ENCODE peak calls at places on chromosomes 4 and X, in four cellular contexts. L, C, K and Y are unnamed samples.

GRCh38 chrX:103073442-103073841 is 9.5 kb upstream of the BEX1 start:
- DNase-seq in L (no peak), C (no peak), K (no peak), Y (no peak)

GRCh38 chrX:22634081-22634480 is 361.4 kb downstream of the CBLL2 start:
- DNase-seq in L (no peak), C (no peak), K (no peak), Y (no peak)

GRCh38 chr4:184355111-184355604 is 119.2 kb downstream of the IRF2 start:
- DNase-seq in L (no peak), C (no peak), K (no peak), Y (peak)

GRCh38 chr4:25450491-25450901 is 73.4 kb downstream of the ANAPC4 start:
- DNase-seq in L (no peak), C (no peak), K (no peak), Y (no peak)

GRCh38 chr4:89379541-89380035 is 72.0 kb upstream of the GPRIN3 start:
- DNase-seq in L (no peak), C (no peak), K (no peak), Y (no peak)

GRCh38 chr4:148980782-148981181 is 538.6 kb upstream of the NR3C2 start:
- DNase-seq in L (no peak), C (no peak), K (no peak), Y (no peak)

GRCh38 chr4:6422105-6422504 is 50.3 kb downstream of the PPP2R2C start:
- DNase-seq in L (no peak), C (no peak), K (no peak), Y (no peak)

GRCh38 chrX:133473451-133473850 is 58.2 kb upstream of the GPC4 start:
- DNase-seq in L (no peak), C (no peak), K (no peak), Y (no peak)

GRCh38 chr4:8185930-8186329 is 13.2 kb upstream of the SH3TC1 start:
- DNase-seq in L (no peak), C (no peak), K (no peak), Y (no peak)
- H3K27ac ChIP-seq in L (no peak), C (no peak), K (no peak), Y (no peak)

GRCh38 chrX:46627044-46627443 is 53.5 kb downstream of the CHST7 start:
- DNase-seq in L (no peak), C (no peak), K (no peak), Y (no peak)

GRCh38 chrX:46628406-46629371 is 55.1 kb downstream of the CHST7 start:
- DNase-seq in L (peak), C (no peak), K (no peak), Y (peak)

GRCh38 chrX:46627700-46628405 is 54.3 kb downstream of the CHST7 start:
- DNase-seq in L (no peak), C (no peak), K (no peak), Y (peak)

GRCh38 chrX:46624090-46624786 is 50.7 kb downstream of the CHST7 start:
- DNase-seq in L (no peak), C (no peak), K (no peak), Y (no peak)

GRCh38 chrX:46626566-46626965 is 53.0 kb downstream of the CHST7 start:
- DNase-seq in L (no peak), C (no peak), K (no peak), Y (no peak)
- H3K27ac ChIP-seq in L (no peak), C (no peak), K (no peak), Y (no peak)

GRCh38 chr4:106246441-106246840 is 69.6 kb downstream of the TBCK start:
- DNase-seq in L (no peak), C (no peak), K (no peak), Y (no peak)

GRCh38 chr4:106240699-106241098 is 75.3 kb downstream of the TBCK start:
- DNase-seq in L (no peak), C (no peak), K (no peak), Y (no peak)

GRCh38 chr4:106247600-106247999 is 68.4 kb downstream of the TBCK start:
- DNase-seq in L (no peak), C (no peak), K (no peak), Y (no peak)

DNA sequence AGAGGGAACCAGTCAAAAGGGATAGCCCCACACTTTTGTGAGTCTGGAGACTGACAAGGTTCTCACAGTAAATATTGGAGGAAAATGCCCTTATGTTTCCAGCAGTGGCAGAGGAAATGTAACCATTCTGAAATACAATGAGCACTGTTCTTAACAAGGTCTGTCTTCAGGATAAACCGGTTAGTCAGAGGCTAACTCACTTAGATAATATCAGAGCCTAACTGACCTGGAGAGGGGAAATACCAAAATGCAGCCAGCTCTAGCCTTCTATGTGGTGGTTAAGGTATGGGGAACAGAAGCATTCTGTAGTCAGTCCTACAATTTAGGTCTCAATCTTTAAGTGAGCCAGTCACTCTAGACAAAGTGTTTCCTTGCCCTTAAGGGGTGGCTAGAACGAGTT is 70.8 kb downstream of the TBCK start:
- DNase-seq in L (no peak), C (no peak), K (no peak), Y (no peak)
- H3K27ac ChIP-seq in L (no peak), C (no peak), K (no peak), Y (no peak)

GRCh38 chr4:18684932-18685331 is 663.4 kb upstream of the LCORL start:
- DNase-seq in L (no peak), C (no peak), K (no peak), Y (no peak)
- H3K27ac ChIP-seq in L (no peak), C (no peak), K (no peak), Y (no peak)

DNA sequence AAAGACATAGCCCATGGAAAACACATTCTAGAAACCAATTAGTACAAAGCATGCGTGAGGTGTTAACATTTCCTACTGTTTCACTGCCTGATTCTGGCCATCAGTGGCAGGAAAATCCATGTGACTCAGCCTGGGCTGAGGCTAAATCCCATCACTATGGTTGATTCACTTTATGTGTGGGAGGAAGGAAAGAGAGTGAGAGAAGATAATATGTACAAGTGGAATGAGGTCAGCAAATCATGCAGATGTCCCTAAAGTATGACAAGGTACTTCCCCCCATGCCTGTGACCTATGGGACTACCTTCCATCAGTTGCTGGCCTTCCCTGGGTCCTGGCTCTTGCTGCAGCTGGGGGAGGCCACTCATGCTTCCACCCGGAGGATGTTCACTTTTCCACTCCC is 64.2 kb upstream of the MAP3K15 start:
- DNase-seq in L (no peak), C (no peak), K (no peak), Y (no peak)
- H3K27ac ChIP-seq in L (no peak), C (no peak), K (no peak), Y (no peak)